ENCODE peak calls at places on chromosome 1, in seven cellular contexts. F, R, L, K, Z, W and X are unnamed samples.

GRCh38 chr1:203690730-203691129 is 64.1 kb downstream of the ATP2B4 start:
- DNase-seq in F (peak; percentile 22), R (no peak), L (no peak), K (no peak), Z (no peak), W (no peak), X (no peak)

GRCh38 chr1:237012789-237013383 is 8.6 kb upstream of the MT1HL1 start:
- DNase-seq in F (peak; percentile 5), R (no peak), L (no peak), K (no peak), Z (no peak), W (peak; percentile 84), X (peak; percentile 31)

GRCh38 chr1:235586992-235587391 is 62.6 kb downstream of the GNG4 start:
- DNase-seq in F (no peak), R (no peak), L (no peak), K (no peak), Z (no peak), W (no peak), X (no peak)

GRCh38 chr1:155984341-155984740 is 6.0 kb upstream of the ARHGEF2 start:
- DNase-seq in F (no peak), R (no peak), L (no peak), K (no peak), Z (no peak), W (no peak), X (no peak)

GRCh38 chr1:162908780-162909179 is 47.8 kb upstream of the CCDC190 start:
- DNase-seq in F (peak; percentile 88), R (no peak), L (no peak), K (no peak), Z (no peak), W (no peak), X (no peak)

GRCh38 chr1:55064071-55064581 is 24.8 kb downstream of the PCSK9 start:
- DNase-seq in F (no peak), R (peak; percentile 45), L (no peak), K (no peak), Z (no peak), W (no peak), X (no peak)

GRCh38 chr1:170483041-170483440 is 48.9 kb upstream of the GORAB start:
- DNase-seq in F (no peak), R (no peak), L (no peak), K (no peak), Z (no peak), W (no peak), X (no peak)

GRCh38 chr1:66752000-66752592 is at the start of gene DYNLT5:
- DNase-seq in F (no peak), R (no peak), L (no peak), K (no peak), Z (no peak), W (peak; percentile 44), X (no peak)

GRCh38 chr1:161399257-161399998 is 31.8 kb upstream of the CFAP126 start:
- DNase-seq in F (peak; percentile 87), R (peak; percentile 99), L (peak; percentile 91), K (peak; percentile 84), Z (peak; percentile 92), W (peak; percentile 90), X (peak; percentile 62)

GRCh38 chr1:198397208-198397808 is 143.2 kb downstream of the ATP6V1G3 start:
- DNase-seq in F (no peak), R (no peak), L (no peak), K (no peak), Z (no peak), W (no peak), X (no peak)

GRCh38 chr1:204637985-204638356 is 47.6 kb downstream of the LRRN2 start:
- DNase-seq in F (no peak), R (no peak), L (no peak), K (no peak), Z (no peak), W (no peak), X (no peak)

GRCh38 chr1:145824499-145824842 is 471 bp downstream of the POLR3C start:
- DNase-seq in F (no peak), R (no peak), L (no peak), K (no peak), Z (no peak), W (no peak), X (no peak)

GRCh38 chr1:89277725-89278124 is 5.1 kb upstream of the GBP5 start:
- DNase-seq in F (no peak), R (no peak), L (peak; percentile 20), K (no peak), Z (no peak), W (no peak), X (no peak)

GRCh38 chr1:47471163-47471562 is 33.3 kb downstream of the FOXD2 start:
- DNase-seq in F (no peak), R (no peak), L (no peak), K (no peak), Z (no peak), W (peak; percentile 71), X (no peak)

GRCh38 chr1:81920245-81920740 is 119.6 kb downstream of the ADGRL2 start:
- DNase-seq in F (peak; percentile 28), R (no peak), L (no peak), K (no peak), Z (peak; percentile 58), W (no peak), X (no peak)

GRCh38 chr1:84299536-84300260 is 1.8 kb upstream of the SAMD13 start:
- DNase-seq in F (no peak), R (peak; percentile 49), L (no peak), K (no peak), Z (peak; percentile 32), W (no peak), X (no peak)

GRCh38 chr1:10692401-10693021 is 103.9 kb downstream of the CASZ1 start:
- DNase-seq in F (no peak), R (peak; percentile 93), L (peak; percentile 69), K (peak; percentile 33), Z (no peak), W (no peak), X (no peak)

GRCh38 chr1:165356876-165357275 is 361 bp upstream of the LMX1A start:
- DNase-seq in F (no peak), R (no peak), L (no peak), K (no peak), Z (no peak), W (no peak), X (no peak)

GRCh38 chr1:29470087-29470787 is 233.9 kb downstream of the PTPRU start:
- DNase-seq in F (no peak), R (no peak), L (no peak), K (no peak), Z (no peak), W (no peak), X (no peak)

GRCh38 chr1:39575191-39576015 is 1.2 kb downstream of the PABPC4 start:
- DNase-seq in F (peak; percentile 41), R (no peak), L (peak; percentile 63), K (peak; percentile 23), Z (no peak), W (peak; percentile 48), X (no peak)

GRCh38 chr1:39573736-39574624 is 2.6 kb downstream of the PABPC4 start:
- DNase-seq in F (peak; percentile 7), R (no peak), L (no peak), K (no peak), Z (no peak), W (no peak), X (no peak)

GRCh38 chr1:33177996-33178540 is 3.8 kb downstream of the TRIM62 start:
- DNase-seq in F (no peak), R (no peak), L (no peak), K (no peak), Z (no peak), W (no peak), X (no peak)

GRCh38 chr1:31762323-31762722 is 1.8 kb downstream of the ADGRB2 start:
- DNase-seq in F (no peak), R (no peak), L (no peak), K (no peak), Z (no peak), W (no peak), X (no peak)

GRCh38 chr1:37887986-37888700 is 28.8 kb upstream of the MTF1 start:
- DNase-seq in F (no peak), R (no peak), L (no peak), K (no peak), Z (no peak), W (no peak), X (no peak)

GRCh38 chr1:178940022-178940765 is 69.3 kb upstream of the ANGPTL1 start:
- DNase-seq in F (no peak), R (no peak), L (no peak), K (no peak), Z (no peak), W (no peak), X (no peak)

GRCh38 chr1:220044683-220045355 is 1.5 kb downstream of the EPRS1 start:
- DNase-seq in F (no peak), R (peak; percentile 44), L (no peak), K (no peak), Z (no peak), W (no peak), X (no peak)

GRCh38 chr1:12603224-12603623 is 14.8 kb downstream of the DHRS3 start:
- DNase-seq in F (no peak), R (no peak), L (no peak), K (no peak), Z (no peak), W (no peak), X (no peak)

GRCh38 chr1:100168051-100168450 is 10.0 kb downstream of the LRRC39 start:
- DNase-seq in F (no peak), R (no peak), L (no peak), K (no peak), Z (no peak), W (no peak), X (no peak)

GRCh38 chr1:2448098-2448445 is 28.0 kb upstream of the PLCH2 start:
- DNase-seq in F (no peak), R (no peak), L (no peak), K (no peak), Z (no peak), W (no peak), X (no peak)